ENCODE peak calls at places on chromosomes 7 and 10, in seven cellular contexts. T is AG09309, K is astrocyte, Z is cardiac muscle cell, F is sigmoid colon, M is heart left ventricle, R is foreskin fibroblast. N is an unnamed sample.

GRCh38 chr10:76352300-76352699 is 920.9 kb downstream of the LRMDA start:
- DNase-seq in R (peak; percentile 94), M (no peak), T (peak; percentile 20), K (peak; percentile 89), F (no peak), Z (no peak), N (no peak)

GRCh38 chr7:85176197-85176596 is 10.7 kb downstream of the SEMA3D start:
- DNase-seq in F (no peak), M (no peak), R (peak; percentile 52), K (peak; percentile 29), Z (no peak), T (no peak), N (no peak)

GRCh38 chr7:149156898-149157297 is 9.6 kb downstream of the ZNF398 start:
- DNase-seq in R (no peak), M (no peak), F (no peak), K (no peak), T (no peak), Z (no peak), N (no peak)

GRCh38 chr7:28067171-28067570 is 113.4 kb downstream of the JAZF1 start:
- DNase-seq in K (no peak), Z (no peak), F (no peak), R (no peak), M (no peak), T (no peak), N (no peak)

GRCh38 chr10:57898231-57898630 is 369.5 kb downstream of the IPMK start:
- DNase-seq in Z (no peak), K (no peak), F (no peak), T (no peak), M (no peak), R (no peak), N (no peak)

GRCh38 chr10:59631237-59631636 is 78.4 kb downstream of the SLC16A9 start:
- DNase-seq in T (no peak), K (no peak), R (no peak), Z (no peak), M (no peak), F (no peak), N (no peak)

GRCh38 chr10:30783939-30784500 is 154.5 kb upstream of the LYZL2 start:
- DNase-seq in F (peak; percentile 94), R (peak; percentile 90), M (peak; percentile 90), T (peak; percentile 82), K (peak; percentile 81), Z (peak; percentile 90), N (peak; percentile 33)

GRCh38 chr10:103998803-103999202 is 31.9 kb downstream of the SLK start:
- DNase-seq in T (no peak), F (no peak), R (no peak), M (no peak), Z (no peak), K (no peak), N (no peak)

GRCh38 chr7:67821116-67821515 is 824.5 kb downstream of the TYW1 start:
- DNase-seq in M (no peak), Z (no peak), R (peak; percentile 57), K (no peak), T (no peak), F (no peak), N (no peak)

GRCh38 chr10:10032991-10033390 is 984.7 kb upstream of the CELF2 start:
- DNase-seq in M (no peak), R (no peak), F (no peak), T (no peak), K (no peak), Z (no peak), N (no peak)

GRCh38 chr10:78357027-78357672 is 323.5 kb downstream of the RPS24 start:
- DNase-seq in R (no peak), Z (no peak), T (no peak), M (no peak), K (no peak), F (no peak), N (no peak)

GRCh38 chr10:113133497-113133896 is 183.4 kb downstream of the TCF7L2 start:
- DNase-seq in T (peak; percentile 50), M (no peak), Z (no peak), F (no peak), R (no peak), K (peak; percentile 70), N (no peak)

GRCh38 chr7:120452665-120453064 is 179.7 kb downstream of the KCND2 start:
- DNase-seq in Z (no peak), T (no peak), K (no peak), R (no peak), M (no peak), F (no peak), N (no peak)

GRCh38 chr10:5873515-5873995 is 16.1 kb downstream of the ANKRD16 start:
- DNase-seq in M (peak; percentile 36), T (peak; percentile 40), R (no peak), K (no peak), Z (peak; percentile 71), F (peak; percentile 72), N (peak; percentile 30)

GRCh38 chr10:53088956-53089355 is 316.4 kb upstream of the MBL2 start:
- DNase-seq in M (no peak), F (no peak), T (no peak), R (no peak), K (no peak), Z (no peak), N (no peak)

GRCh38 chr7:1618475-1618874 is 48.6 kb upstream of the PSMG3 start:
- DNase-seq in R (no peak), Z (no peak), T (no peak), K (no peak), M (no peak), F (no peak), N (no peak)

GRCh38 chr7:140640727-140641531 is at the start of gene DENND2A:
- DNase-seq in T (no peak), F (peak; percentile 93), K (peak; percentile 44), M (peak; percentile 87), Z (peak; percentile 84), R (no peak), N (no peak)

GRCh38 chr7:47780555-47780954 is 167.7 kb downstream of the PKD1L1 start:
- DNase-seq in K (no peak), R (no peak), Z (no peak), T (no peak), F (no peak), M (no peak), N (no peak)

GRCh38 chr10:84224411-84225028 is 824 bp downstream of the LRIT2 start:
- DNase-seq in T (no peak), F (no peak), K (no peak), M (no peak), R (no peak), Z (peak; percentile 84), N (no peak)

GRCh38 chr10:17383801-17384445 is 70.5 kb downstream of the ST8SIA6 start:
- DNase-seq in F (no peak), Z (no peak), T (no peak), K (no peak), M (no peak), R (no peak), N (no peak)

GRCh38 chr7:90833443-90833842 is 237.3 kb downstream of the CDK14 start:
- DNase-seq in K (peak; percentile 74), Z (no peak), T (no peak), R (no peak), F (no peak), M (no peak), N (no peak)

GRCh38 chr7:55224810-55225209 is 140.3 kb upstream of the LANCL2 start:
- DNase-seq in K (no peak), F (no peak), Z (no peak), R (no peak), T (no peak), M (no peak), N (no peak)
- TF ChIP-seq CTCF in K (no peak), F (no peak), Z (no peak), R (no peak), T (no peak), M (no peak), N (no peak)

GRCh38 chr10:93992400-93993030 is 1.2 kb upstream of the PLCE1 start:
- DNase-seq in R (no peak), Z (no peak), K (no peak), M (no peak), F (no peak), T (no peak), N (no peak)

GRCh38 chr10:93995182-93995581 is 1.5 kb downstream of the PLCE1 start:
- DNase-seq in K (no peak), R (no peak), M (no peak), F (no peak), T (no peak), Z (no peak), N (no peak)

GRCh38 chr10:93995598-93996271 is 2.0 kb downstream of the PLCE1 start:
- DNase-seq in Z (no peak), R (no peak), M (no peak), K (peak; percentile 81), T (no peak), F (no peak), N (peak; percentile 59)

GRCh38 chr10:93993414-93993781 is 333 bp upstream of the PLCE1 start:
- DNase-seq in K (no peak), F (no peak), M (no peak), T (no peak), R (no peak), Z (no peak), N (no peak)

GRCh38 chr10:93993782-93994668 is at the start of gene PLCE1:
- DNase-seq in T (no peak), F (peak; percentile 65), K (no peak), R (peak; percentile 41), Z (peak; percentile 80), M (peak; percentile 66), N (no peak)
- H3K4me3 ChIP-seq in T (peak within 1 kb of the TSS; percentile 74), F (peak within 1 kb of the TSS; percentile 84), K (peak within 1 kb of the TSS; percentile 71), R (peak within 1 kb of the TSS; percentile 65), Z (peak within 1 kb of the TSS; percentile 51), M (peak within 1 kb of the TSS; percentile 62), N (peak within 1 kb of the TSS; percentile 64)

DNA sequence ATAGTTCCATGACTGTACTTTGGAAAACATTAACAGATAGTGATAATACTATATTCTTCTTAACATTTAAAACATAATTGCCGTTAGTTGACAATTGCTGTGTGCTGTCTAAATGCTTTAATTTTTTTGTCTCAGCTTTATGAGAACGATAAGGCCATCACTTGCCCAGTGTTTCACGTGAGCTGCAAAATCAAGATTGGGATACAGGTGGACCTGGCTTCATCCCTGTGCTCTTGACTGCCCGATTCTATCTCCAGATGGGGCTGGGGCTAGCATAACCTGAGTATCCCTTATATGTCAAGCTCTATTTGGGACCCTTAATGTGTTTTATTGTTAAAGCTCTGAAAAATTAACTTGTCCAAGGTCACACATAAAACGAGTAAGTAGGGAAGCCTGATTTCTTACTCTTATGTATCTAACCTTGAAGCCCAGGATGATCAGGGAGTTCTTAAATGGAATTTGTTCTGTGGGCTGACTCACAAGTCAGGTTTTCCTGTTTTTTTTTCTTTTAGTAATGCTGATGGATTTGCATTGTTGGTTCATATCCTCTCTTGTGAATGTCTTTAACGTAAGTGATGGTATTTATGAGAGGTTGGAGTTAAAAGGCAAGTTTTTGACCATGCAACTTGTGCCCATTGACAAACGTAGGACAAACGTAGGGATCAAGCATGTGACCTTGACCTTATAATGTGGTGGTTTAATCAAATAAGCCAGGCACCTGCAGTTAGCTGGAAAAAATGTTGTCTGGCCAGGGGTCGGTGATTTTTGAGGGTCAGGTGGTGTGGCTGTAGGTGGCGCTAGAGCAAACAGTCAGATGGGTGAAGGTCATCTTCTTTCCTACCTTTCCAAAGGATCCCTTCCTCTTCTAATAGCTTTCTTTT is 3.6 kb downstream of the PRKAR2B start:
- DNase-seq in Z (no peak), K (peak; percentile 22), M (no peak), R (no peak), F (no peak), T (no peak), N (no peak)
- TF ChIP-seq CTCF in Z (no peak), K (no peak), M (no peak), R (no peak), F (no peak), T (no peak), N (peak; percentile 35)

DNA sequence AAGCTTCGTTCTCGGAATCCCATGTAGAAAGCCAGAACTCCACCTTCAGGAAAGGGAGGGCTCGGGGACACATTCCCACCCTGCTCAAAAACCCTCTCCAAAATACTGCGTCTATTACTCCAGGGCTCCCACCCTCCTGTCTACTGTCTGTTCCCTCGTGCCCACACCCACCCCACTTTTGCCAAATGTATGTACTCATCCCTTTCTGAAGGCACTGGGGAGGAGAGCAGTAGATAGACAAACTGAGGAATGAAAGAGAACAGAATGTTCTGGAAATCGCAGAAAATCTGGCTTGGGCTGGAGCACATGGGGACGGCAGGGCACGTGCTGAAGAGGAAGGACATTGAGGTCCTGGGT is 24.4 kb upstream of the PRKAG2 start:
- DNase-seq in R (no peak), M (no peak), T (no peak), K (no peak), F (no peak), Z (no peak), N (no peak)
- H3K4me3 ChIP-seq in R (no peak overlapping the region), M (no peak overlapping the region), T (no peak overlapping the region), K (no peak overlapping the region), F (no peak overlapping the region), Z (no peak overlapping the region), N (no peak overlapping the region)